ENCODE peak calls at places on chromosomes 2 and 18, in five cellular contexts. One of them, this sample, is unnamed. For H3K4me1, the result is how much of the 10 kb centered on the place peaks cover.

GRCh38 chr18:62935994-62936393 is 220.7 kb downstream of the PHLPP1 start:
- DNase-seq in uterus: no peak
- DNase-seq in neural progenitor cell: no peak
- DNase-seq in heart right ventricle: no peak
- DNase-seq in H1: no peak
- DNase-seq in this sample: peak

GRCh38 chr2:82837588-82838304 is 1621.3 kb downstream of the SUCLG1 start:
- DNase-seq in H1: no peak
- DNase-seq in uterus: no peak
- DNase-seq in heart right ventricle: no peak
- DNase-seq in neural progenitor cell: no peak
- DNase-seq in this sample: peak

GRCh38 chr18:57241869-57242268 is 95.0 kb downstream of the BOD1L2 start:
- DNase-seq in uterus: no peak
- DNase-seq in neural progenitor cell: no peak
- DNase-seq in H1: no peak
- DNase-seq in heart right ventricle: no peak
- DNase-seq in this sample: no peak

GRCh38 chr18:36304723-36305122 is 7.2 kb downstream of the FHOD3 start:
- DNase-seq in neural progenitor cell: no peak
- DNase-seq in uterus: no peak
- DNase-seq in heart right ventricle: no peak
- DNase-seq in H1: no peak
- DNase-seq in this sample: no peak

GRCh38 chr2:47017541-47017940 is 101.9 kb upstream of the MCFD2 start:
- DNase-seq in neural progenitor cell: no peak
- DNase-seq in uterus: no peak
- DNase-seq in heart right ventricle: no peak
- DNase-seq in H1: no peak
- DNase-seq in this sample: no peak

GRCh38 chr18:46477425-46478011 is 179.5 kb downstream of the LOXHD1 start:
- DNase-seq in neural progenitor cell: no peak
- DNase-seq in uterus: no peak
- DNase-seq in H1: no peak
- DNase-seq in heart right ventricle: no peak
- DNase-seq in this sample: no peak

GRCh38 chr2:1491751-1492150 is 78.5 kb downstream of the TPO start:
- DNase-seq in uterus: no peak
- DNase-seq in heart right ventricle: no peak
- DNase-seq in neural progenitor cell: no peak
- DNase-seq in H1: peak
- DNase-seq in this sample: no peak

GRCh38 chr2:121804340-121804739 is 48.9 kb downstream of the TSN start:
- DNase-seq in neural progenitor cell: no peak
- DNase-seq in heart right ventricle: no peak
- DNase-seq in H1: no peak
- DNase-seq in uterus: no peak
- DNase-seq in this sample: no peak

GRCh38 chr2:220101902-220102301 is 474.5 kb downstream of the SLC4A3 start:
- DNase-seq in neural progenitor cell: no peak
- DNase-seq in H1: no peak
- DNase-seq in uterus: no peak
- DNase-seq in heart right ventricle: no peak
- DNase-seq in this sample: no peak

GRCh38 chr2:6665093-6665721 is 200.5 kb downstream of the CMPK2 start:
- DNase-seq in H1: no peak
- DNase-seq in neural progenitor cell: no peak
- DNase-seq in heart right ventricle: no peak
- DNase-seq in uterus: no peak
- DNase-seq in this sample: no peak

GRCh38 chr2:189466656-189467055 is 25.4 kb downstream of the WDR75 start:
- DNase-seq in heart right ventricle: peak
- DNase-seq in H1: no peak
- DNase-seq in uterus: no peak
- DNase-seq in neural progenitor cell: peak
- DNase-seq in this sample: peak

GRCh38 chr18:13292736-13293135 is 74.2 kb downstream of the LDLRAD4 start:
- DNase-seq in uterus: no peak
- DNase-seq in heart right ventricle: no peak
- DNase-seq in H1: no peak
- DNase-seq in neural progenitor cell: no peak
- DNase-seq in this sample: no peak

GRCh38 chr2:128494640-128495321 is 176.1 kb upstream of the HS6ST1 start:
- DNase-seq in heart right ventricle: peak
- DNase-seq in uterus: no peak
- DNase-seq in neural progenitor cell: no peak
- DNase-seq in H1: peak
- DNase-seq in this sample: no peak

GRCh38 chr2:201298462-201298861 is 38.1 kb downstream of the CASP8 start:
- DNase-seq in neural progenitor cell: no peak
- DNase-seq in heart right ventricle: no peak
- DNase-seq in H1: no peak
- DNase-seq in uterus: no peak
- DNase-seq in this sample: peak

GRCh38 chr2:18927525-18928232 is 338.3 kb upstream of the NT5C1B start:
- DNase-seq in neural progenitor cell: no peak
- DNase-seq in uterus: no peak
- DNase-seq in H1: no peak
- DNase-seq in heart right ventricle: no peak
- DNase-seq in this sample: no peak

GRCh38 chr18:62399781-62400308 is 74.7 kb downstream of the TNFRSF11A start:
- DNase-seq in heart right ventricle: no peak
- DNase-seq in uterus: no peak
- DNase-seq in neural progenitor cell: peak
- DNase-seq in H1: no peak
- DNase-seq in this sample: peak

GRCh38 chr2:235535423-235536130 is 41.7 kb downstream of the AGAP1 start:
- DNase-seq in H1: no peak
- DNase-seq in heart right ventricle: no peak
- DNase-seq in neural progenitor cell: no peak
- DNase-seq in uterus: no peak
- DNase-seq in this sample: no peak

GRCh38 chr2:127050803-127051115 is 56.2 kb downstream of the BIN1 start:
- DNase-seq in heart right ventricle: no peak
- DNase-seq in uterus: no peak
- DNase-seq in H1: no peak
- DNase-seq in neural progenitor cell: no peak
- DNase-seq in this sample: no peak

GRCh38 chr2:198880986-198881385 is 576.8 kb downstream of the SATB2 start:
- DNase-seq in heart right ventricle: no peak
- DNase-seq in H1: no peak
- DNase-seq in uterus: no peak
- DNase-seq in neural progenitor cell: no peak
- DNase-seq in this sample: no peak

GRCh38 chr18:2854871-2855270 is 8.1 kb downstream of the EMILIN2 start:
- DNase-seq in H1: no peak
- DNase-seq in neural progenitor cell: no peak
- DNase-seq in uterus: peak
- DNase-seq in heart right ventricle: no peak
- DNase-seq in this sample: peak

GRCh38 chr18:23585007-23585871 is 1.1 kb downstream of the NPC1 start:
- DNase-seq in H1: no peak
- DNase-seq in uterus: no peak
- DNase-seq in heart right ventricle: peak
- DNase-seq in neural progenitor cell: peak
- DNase-seq in this sample: peak

GRCh38 chr2:197628043-197628500 is 47.3 kb downstream of the RFTN2 start:
- DNase-seq in neural progenitor cell: peak
- DNase-seq in heart right ventricle: peak
- DNase-seq in H1: no peak
- DNase-seq in uterus: no peak
- DNase-seq in this sample: peak

GRCh38 chr2:198374375-198375072 is 570.1 kb downstream of the PLCL1 start:
- DNase-seq in heart right ventricle: peak
- DNase-seq in uterus: no peak
- DNase-seq in neural progenitor cell: peak
- DNase-seq in H1: peak
- DNase-seq in this sample: peak

GRCh38 chr2:241036397-241036963 is 38.1 kb downstream of the SNED1 start:
- DNase-seq in H1: peak
- DNase-seq in neural progenitor cell: peak
- DNase-seq in heart right ventricle: no peak
- DNase-seq in uterus: no peak
- DNase-seq in this sample: no peak

GRCh38 chr2:143607446-143608110 is 478.4 kb downstream of the ARHGAP15 start:
- DNase-seq in neural progenitor cell: peak
- DNase-seq in heart right ventricle: no peak
- DNase-seq in uterus: no peak
- DNase-seq in H1: no peak
- DNase-seq in this sample: peak

GRCh38 chr18:62585274-62586147 is 62.7 kb downstream of the ZCCHC2 start:
- DNase-seq in heart right ventricle: no peak
- DNase-seq in uterus: no peak
- DNase-seq in neural progenitor cell: no peak
- DNase-seq in H1: peak
- DNase-seq in this sample: no peak

GRCh38 chr18:44229693-44230108 is 451.0 kb upstream of the SETBP1 start:
- DNase-seq in heart right ventricle: peak
- DNase-seq in neural progenitor cell: no peak
- DNase-seq in H1: no peak
- DNase-seq in uterus: peak
- DNase-seq in this sample: peak

GRCh38 chr18:74116628-74117554 is 30.7 kb downstream of the FBXO15 start:
- DNase-seq in uterus: no peak
- DNase-seq in heart right ventricle: no peak
- DNase-seq in H1: no peak
- DNase-seq in neural progenitor cell: peak
- DNase-seq in this sample: peak

GRCh38 chr2:239145106-239145505 is 255.7 kb downstream of the HDAC4 start:
- DNase-seq in heart right ventricle: no peak
- DNase-seq in uterus: no peak
- DNase-seq in H1: no peak
- DNase-seq in neural progenitor cell: no peak
- DNase-seq in this sample: no peak

GRCh38 chr2:215747244-215747620 is 266.1 kb downstream of the MREG start:
- DNase-seq in heart right ventricle: no peak
- DNase-seq in neural progenitor cell: no peak
- DNase-seq in H1: no peak
- DNase-seq in uterus: no peak
- DNase-seq in this sample: peak
- H3K4me1 ChIP-seq in heart right ventricle: under half
- H3K4me1 ChIP-seq in neural progenitor cell: under half
- H3K4me1 ChIP-seq in H1: under half
- H3K4me1 ChIP-seq in uterus: under half
- H3K4me1 ChIP-seq in this sample: half or more

GRCh38 chr2:71465961-71466300 is 12.6 kb downstream of the DYSF start:
- DNase-seq in heart right ventricle: no peak
- DNase-seq in neural progenitor cell: no peak
- DNase-seq in uterus: no peak
- DNase-seq in H1: no peak
- DNase-seq in this sample: no peak

GRCh38 chr2:71465356-71465755 is 12.0 kb downstream of the DYSF start:
- DNase-seq in heart right ventricle: no peak
- DNase-seq in uterus: no peak
- DNase-seq in neural progenitor cell: no peak
- DNase-seq in H1: no peak
- DNase-seq in this sample: no peak

GRCh38 chr2:71468279-71469015 is 15.1 kb downstream of the DYSF start:
- DNase-seq in neural progenitor cell: no peak
- DNase-seq in heart right ventricle: no peak
- DNase-seq in H1: no peak
- DNase-seq in uterus: no peak
- DNase-seq in this sample: no peak

GRCh38 chr2:71466301-71467179 is 13.2 kb downstream of the DYSF start:
- DNase-seq in heart right ventricle: peak
- DNase-seq in H1: peak
- DNase-seq in uterus: no peak
- DNase-seq in neural progenitor cell: peak
- DNase-seq in this sample: peak

GRCh38 chr2:71467180-71467815 is 13.9 kb downstream of the DYSF start:
- DNase-seq in heart right ventricle: no peak
- DNase-seq in H1: no peak
- DNase-seq in neural progenitor cell: no peak
- DNase-seq in uterus: no peak
- DNase-seq in this sample: no peak
- H3K27ac ChIP-seq in heart right ventricle: peak
- H3K27ac ChIP-seq in H1: no peak
- H3K27ac ChIP-seq in neural progenitor cell: no peak
- H3K27ac ChIP-seq in uterus: no peak
- H3K27ac ChIP-seq in this sample: no peak

DNA sequence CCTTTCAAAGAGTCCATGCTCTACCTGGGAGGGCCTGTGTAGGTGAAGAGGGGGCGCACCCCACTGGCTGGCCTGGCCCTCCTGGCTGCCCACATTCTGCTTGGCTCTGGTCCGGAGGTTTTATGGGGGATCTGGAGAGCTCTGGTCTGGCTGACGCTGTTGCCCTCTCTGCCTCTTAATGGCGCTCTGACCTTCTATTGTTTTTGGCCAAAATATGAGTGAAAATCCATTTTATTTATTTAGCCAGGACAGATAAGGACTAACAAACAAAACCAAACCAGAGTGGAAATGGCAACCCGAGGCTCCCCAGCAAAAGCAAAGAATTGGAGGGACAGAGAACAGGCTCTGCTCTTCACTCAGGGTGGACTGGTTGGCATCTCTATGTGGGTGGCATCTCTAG is 45.7 kb downstream of the PRKCE start:
- DNase-seq in H1: no peak
- DNase-seq in uterus: no peak
- DNase-seq in neural progenitor cell: no peak
- DNase-seq in heart right ventricle: no peak
- DNase-seq in this sample: no peak
- H3K4me1 ChIP-seq in H1: under half
- H3K4me1 ChIP-seq in uterus: under half
- H3K4me1 ChIP-seq in neural progenitor cell: under half
- H3K4me1 ChIP-seq in heart right ventricle: under half
- H3K4me1 ChIP-seq in this sample: under half

GRCh38 chr2:134301099-134301970 is 47.5 kb downstream of the MGAT5 start:
- DNase-seq in uterus: no peak
- DNase-seq in neural progenitor cell: no peak
- DNase-seq in H1: no peak
- DNase-seq in heart right ventricle: no peak
- DNase-seq in this sample: peak

GRCh38 chr2:134299334-134299733 is 45.5 kb downstream of the MGAT5 start:
- DNase-seq in neural progenitor cell: no peak
- DNase-seq in uterus: no peak
- DNase-seq in H1: no peak
- DNase-seq in heart right ventricle: no peak
- DNase-seq in this sample: no peak

GRCh38 chr2:134304726-134305509 is 51.0 kb downstream of the MGAT5 start:
- DNase-seq in neural progenitor cell: no peak
- DNase-seq in uterus: no peak
- DNase-seq in H1: no peak
- DNase-seq in heart right ventricle: no peak
- DNase-seq in this sample: no peak

GRCh38 chr2:134295441-134295840 is 41.6 kb downstream of the MGAT5 start:
- DNase-seq in heart right ventricle: no peak
- DNase-seq in uterus: no peak
- DNase-seq in neural progenitor cell: no peak
- DNase-seq in H1: no peak
- DNase-seq in this sample: peak

DNA sequence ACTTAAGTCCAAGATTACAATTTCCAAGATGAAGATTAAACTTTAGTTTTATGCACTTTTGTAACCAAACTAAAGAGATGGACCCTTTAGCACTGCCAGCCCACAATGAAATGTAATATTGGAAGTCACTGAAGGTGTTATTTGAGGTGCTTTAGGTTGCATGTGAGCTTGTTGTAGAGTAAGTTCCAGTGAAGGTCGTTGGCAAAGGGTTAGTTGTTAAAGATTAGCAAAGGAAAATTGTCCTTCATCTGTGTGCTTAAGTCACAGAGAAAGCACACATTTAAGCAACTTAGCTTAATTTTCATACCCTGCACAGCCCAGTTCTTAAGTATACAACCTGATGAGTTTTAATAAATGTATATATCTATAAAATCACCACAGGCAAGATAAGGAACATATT is 46.7 kb downstream of the MGAT5 start:
- DNase-seq in H1: no peak
- DNase-seq in heart right ventricle: no peak
- DNase-seq in uterus: no peak
- DNase-seq in neural progenitor cell: no peak
- DNase-seq in this sample: no peak
- H3K27ac ChIP-seq in H1: no peak
- H3K27ac ChIP-seq in heart right ventricle: no peak
- H3K27ac ChIP-seq in uterus: no peak
- H3K27ac ChIP-seq in neural progenitor cell: no peak
- H3K27ac ChIP-seq in this sample: no peak